ENCODE peak calls at places on chromosomes 5 and 9, in six cellular contexts. R, U, X, Z, E and L are unnamed samples. For H3K4me1, the result is how much of the 10 kb centered on the place peaks cover.

GRCh38 chr5:65481171-65481575 is 547 bp downstream of the ADAMTS6 start:
- DNase-seq in R (peak), U (no peak), X (no peak), Z (no peak), E (no peak), L (peak)

GRCh38 chr5:138955672-138956295 is 80.6 kb upstream of the LRRTM2 start:
- DNase-seq in R (no peak), U (no peak), X (no peak), Z (no peak), E (no peak), L (no peak)

GRCh38 chr5:140220032-140220697 is 45.2 kb downstream of the CYSTM1 start:
- DNase-seq in R (peak), U (no peak), X (no peak), Z (no peak), E (peak), L (no peak)

GRCh38 chr9:129664664-129665007 is 811 bp upstream of the PRRX2 start:
- DNase-seq in R (no peak), U (peak), X (no peak), Z (no peak), E (no peak), L (no peak)

GRCh38 chr5:117590944-117591343 is 1016.3 kb upstream of the SEMA6A start:
- DNase-seq in R (no peak), U (peak), X (peak), Z (peak), E (peak), L (peak)

GRCh38 chr5:88093765-88094164 is 174.9 kb downstream of the TMEM161B start:
- DNase-seq in R (no peak), U (no peak), X (no peak), Z (no peak), E (no peak), L (no peak)

GRCh38 chr5:124885490-124885889 is 139.1 kb upstream of the ZNF608 start:
- DNase-seq in R (no peak), U (no peak), X (no peak), Z (no peak), E (no peak), L (no peak)

GRCh38 chr5:965604-966344 is 42.8 kb upstream of the NKD2 start:
- DNase-seq in R (no peak), U (no peak), X (no peak), Z (peak), E (no peak), L (no peak)

GRCh38 chr5:44245936-44246335 is 143.3 kb downstream of the FGF10 start:
- DNase-seq in R (peak), U (no peak), X (no peak), Z (no peak), E (no peak), L (no peak)

GRCh38 chr5:76794871-76795270 is 24.0 kb upstream of the F2RL1 start:
- DNase-seq in R (peak), U (no peak), X (no peak), Z (no peak), E (peak), L (no peak)

GRCh38 chr5:76788362-76788761 is 30.5 kb upstream of the F2RL1 start:
- DNase-seq in R (no peak), U (no peak), X (no peak), Z (no peak), E (peak), L (no peak)

GRCh38 chr5:76790632-76791290 is 28.1 kb upstream of the F2RL1 start:
- DNase-seq in R (peak), U (no peak), X (peak), Z (no peak), E (peak), L (no peak)

GRCh38 chr5:76789991-76790571 is 28.7 kb upstream of the F2RL1 start:
- DNase-seq in R (peak), U (no peak), X (no peak), Z (no peak), E (no peak), L (no peak)

DNA sequence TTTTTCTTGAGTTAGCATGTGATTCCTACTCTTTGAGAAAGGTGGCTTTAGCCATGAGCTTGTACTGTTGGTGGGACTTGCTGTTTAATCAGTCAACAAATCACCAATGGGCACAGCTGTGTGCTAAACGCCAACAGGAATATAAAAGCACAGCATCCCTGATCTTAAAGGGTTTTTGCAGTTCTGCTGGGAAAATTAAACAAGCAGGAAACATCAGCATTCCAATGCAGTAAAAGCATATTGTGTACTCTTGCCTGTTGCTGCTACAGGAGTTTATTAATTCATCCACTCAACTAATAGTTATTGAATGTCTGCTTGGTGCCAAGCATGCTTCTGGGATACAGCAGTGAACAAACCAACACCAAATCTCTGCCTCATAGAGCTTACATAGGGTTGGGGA is 27.4 kb upstream of the F2RL1 start:
- DNase-seq in R (peak), U (no peak), X (no peak), Z (no peak), E (no peak), L (no peak)
- H3K4me1 ChIP-seq in R (under half), U (under half), X (half or more), Z (under half), E (under half), L (under half)

DNA sequence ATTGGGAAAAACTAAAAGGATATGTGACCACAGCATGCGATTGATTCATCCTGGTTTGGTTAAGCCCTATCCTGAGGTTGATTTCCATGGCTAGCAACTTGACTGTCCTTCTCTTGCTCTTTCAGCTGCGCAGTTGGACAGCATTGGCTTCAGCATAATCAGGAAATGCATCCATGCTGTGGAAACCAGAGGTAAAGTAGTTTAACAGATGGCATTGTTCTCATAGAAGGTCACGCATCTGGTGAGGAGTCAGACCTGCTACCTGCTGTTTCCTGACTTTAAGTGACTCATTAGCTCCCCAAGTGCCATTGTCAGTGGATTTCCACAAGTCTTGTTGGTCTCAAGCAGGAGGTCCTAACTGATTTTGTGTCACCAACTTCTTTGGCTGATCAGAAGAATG is 266.9 kb downstream of the ARHGAP26 start:
- DNase-seq in R (no peak), U (peak), X (peak), Z (no peak), E (peak), L (no peak)
- TF ChIP-seq EZH2phosphoT487 in R (no peak), U (no peak), X (no peak), Z (no peak), E (no peak), L (no peak)

GRCh38 chr5:111777382-111777781 is 20.4 kb upstream of the NREP start:
- DNase-seq in R (no peak), U (no peak), X (no peak), Z (no peak), E (no peak), L (no peak)

GRCh38 chr5:111783537-111783936 is 26.5 kb upstream of the NREP start:
- DNase-seq in R (no peak), U (no peak), X (no peak), Z (no peak), E (no peak), L (no peak)

GRCh38 chr5:111779260-111780254 is 22.6 kb upstream of the NREP start:
- DNase-seq in R (peak), U (no peak), X (no peak), Z (no peak), E (peak), L (no peak)

GRCh38 chr5:111781200-111781599 is 24.2 kb upstream of the NREP start:
- DNase-seq in R (no peak), U (no peak), X (no peak), Z (no peak), E (peak), L (no peak)

GRCh38 chr5:111782171-111782570 is 25.2 kb upstream of the NREP start:
- DNase-seq in R (peak), U (no peak), X (no peak), Z (no peak), E (peak), L (no peak)
- H3K27ac ChIP-seq in R (no peak), U (no peak), X (no peak), Z (no peak), E (no peak), L (no peak)

DNA sequence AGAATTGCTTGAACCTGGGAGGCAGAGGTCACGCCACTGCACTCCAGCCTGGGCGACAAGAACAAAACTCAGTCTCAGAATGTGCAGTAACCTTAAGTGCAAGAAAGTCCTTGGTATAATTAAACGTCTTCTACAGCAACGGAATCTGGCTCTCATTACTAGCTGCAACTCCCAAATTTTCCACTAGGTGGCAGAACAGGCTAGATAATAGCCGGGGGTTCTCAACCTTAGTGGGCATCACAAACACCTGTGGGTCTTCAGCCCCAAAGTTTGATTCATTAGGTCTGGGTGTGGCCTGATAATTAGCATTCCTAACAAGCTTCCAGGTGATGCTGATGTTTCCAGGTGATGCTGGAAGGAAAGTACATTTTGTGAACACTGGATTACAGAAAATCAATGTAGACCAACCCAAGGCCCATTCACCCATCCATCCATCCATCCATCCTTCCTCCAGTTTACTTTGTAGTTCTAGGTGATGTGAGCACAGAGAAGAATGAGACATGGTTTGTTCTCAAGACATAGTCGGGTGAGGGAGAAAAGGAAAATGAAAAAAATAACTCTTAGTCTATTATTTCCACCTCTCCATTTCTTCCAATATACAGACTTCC is 37.3 kb downstream of the FBXW2 start:
- DNase-seq in R (peak), U (peak), X (peak), Z (peak), E (peak), L (peak)
- H3K4me1 ChIP-seq in R (under half), U (under half), X (under half), Z (under half), E (under half), L (under half)

GRCh38 chr9:111161015-111161415 is 122.7 kb upstream of the LPAR1 start:
- DNase-seq in R (peak), U (no peak), X (no peak), Z (no peak), E (peak), L (no peak)
- TF ChIP-seq EZH2phosphoT487 in R (no peak), U (no peak), X (no peak), Z (no peak), E (no peak), L (no peak)

GRCh38 chr5:80195837-80196400 is 59.9 kb downstream of the SERINC5 start:
- DNase-seq in R (no peak), U (no peak), X (no peak), Z (no peak), E (no peak), L (no peak)
- H3K27ac ChIP-seq in R (no peak), U (peak), X (no peak), Z (no peak), E (no peak), L (peak)

GRCh38 chr5:72608922-72609321 is 101.7 kb upstream of the ZNF366 start:
- DNase-seq in R (no peak), U (no peak), X (no peak), Z (no peak), E (no peak), L (no peak)

GRCh38 chr5:72607381-72607780 is 100.2 kb upstream of the ZNF366 start:
- DNase-seq in R (no peak), U (no peak), X (no peak), Z (no peak), E (no peak), L (no peak)

GRCh38 chr5:72604111-72604792 is 97.0 kb upstream of the ZNF366 start:
- DNase-seq in R (no peak), U (no peak), X (no peak), Z (no peak), E (no peak), L (no peak)

GRCh38 chr5:72608297-72608696 is 101.1 kb upstream of the ZNF366 start:
- DNase-seq in R (no peak), U (no peak), X (no peak), Z (no peak), E (no peak), L (no peak)

DNA sequence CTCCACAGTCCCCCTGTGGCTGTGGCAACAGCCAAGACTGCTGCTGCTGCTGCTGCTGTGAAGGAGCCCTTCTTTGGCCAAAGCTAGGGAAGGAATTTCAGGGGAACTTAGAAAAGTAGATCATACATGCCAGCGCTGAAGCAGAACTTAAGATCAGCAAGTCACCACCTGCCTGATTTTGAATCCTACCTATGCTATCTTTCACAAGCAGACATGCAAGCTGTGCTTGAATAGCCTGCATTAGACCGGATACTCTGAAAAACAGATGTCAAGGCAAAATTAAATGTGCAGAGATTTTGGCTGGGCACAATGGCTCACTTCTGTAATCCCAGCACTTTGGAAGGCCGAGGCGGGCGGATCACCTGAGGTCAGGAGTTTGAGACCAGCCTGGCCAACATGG is 99.3 kb upstream of the ZNF366 start:
- DNase-seq in R (no peak), U (no peak), X (no peak), Z (no peak), E (no peak), L (no peak)
- H3K4me1 ChIP-seq in R (under half), U (under half), X (under half), Z (under half), E (under half), L (under half)

DNA sequence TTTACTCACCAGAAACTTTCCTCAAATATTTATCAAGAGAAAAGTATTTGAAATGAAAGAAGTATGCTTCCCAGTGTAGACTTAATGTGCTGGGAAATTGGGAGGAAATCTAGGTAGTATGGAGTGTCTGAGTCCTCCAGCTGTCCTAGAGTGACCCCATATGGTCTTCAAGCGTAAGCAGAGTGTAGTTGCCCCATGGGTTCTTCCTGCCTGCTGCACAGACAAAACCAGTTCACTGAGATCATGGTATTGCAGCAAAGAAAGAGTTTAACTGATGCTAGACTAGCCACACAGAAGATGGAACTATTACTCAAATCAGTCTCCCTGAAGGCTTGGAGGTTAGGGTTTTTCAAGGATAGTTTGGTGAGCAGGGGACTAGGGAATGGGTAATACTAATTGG is 114.9 kb upstream of the PRLR start:
- DNase-seq in R (no peak), U (peak), X (no peak), Z (no peak), E (peak), L (no peak)
- TF ChIP-seq EZH2phosphoT487 in R (no peak), U (no peak), X (no peak), Z (no peak), E (no peak), L (no peak)